ENCODE peak calls at places on chromosomes 6 and 20, in nine cellular contexts. One of them, this sample, is unnamed.

GRCh38 chr6:119323478-119323877 is 26.1 kb downstream of the MAN1A1 start:
- DNase-seq in transverse colon: no peak
- DNase-seq in astrocyte of the spinal cord: no peak
- DNase-seq in kidney: no peak
- DNase-seq in testis: no peak
- DNase-seq in PC-3: no peak
- DNase-seq in AG04450: no peak
- DNase-seq in HepG2: no peak
- DNase-seq in upper lobe of left lung: no peak
- DNase-seq in this sample: no peak

GRCh38 chr6:12190252-12190651 is 99.9 kb upstream of the EDN1 start:
- DNase-seq in AG04450: no peak
- DNase-seq in upper lobe of left lung: no peak
- DNase-seq in testis: no peak
- DNase-seq in astrocyte of the spinal cord: no peak
- DNase-seq in HepG2: no peak
- DNase-seq in kidney: no peak
- DNase-seq in transverse colon: no peak
- DNase-seq in PC-3: no peak
- DNase-seq in this sample: no peak

GRCh38 chr6:1771324-1771723 is 161.6 kb downstream of the FOXC1 start:
- DNase-seq in upper lobe of left lung: no peak
- DNase-seq in AG04450: no peak
- DNase-seq in PC-3: peak
- DNase-seq in kidney: no peak
- DNase-seq in testis: no peak
- DNase-seq in astrocyte of the spinal cord: no peak
- DNase-seq in HepG2: no peak
- DNase-seq in transverse colon: no peak
- DNase-seq in this sample: no peak

GRCh38 chr6:110341671-110342304 is 16.4 kb downstream of the METTL24 start:
- DNase-seq in upper lobe of left lung: no peak
- DNase-seq in astrocyte of the spinal cord: no peak
- DNase-seq in PC-3: peak
- DNase-seq in HepG2: peak
- DNase-seq in kidney: no peak
- DNase-seq in testis: peak
- DNase-seq in transverse colon: no peak
- DNase-seq in AG04450: no peak
- DNase-seq in this sample: no peak

GRCh38 chr6:3409699-3410384 is 47.0 kb downstream of the SLC22A23 start:
- DNase-seq in upper lobe of left lung: no peak
- DNase-seq in PC-3: no peak
- DNase-seq in testis: no peak
- DNase-seq in transverse colon: peak
- DNase-seq in astrocyte of the spinal cord: no peak
- DNase-seq in kidney: no peak
- DNase-seq in AG04450: no peak
- DNase-seq in HepG2: peak
- DNase-seq in this sample: no peak

GRCh38 chr6:33420493-33421343 is 853 bp downstream of the SYNGAP1 start:
- DNase-seq in transverse colon: no peak
- DNase-seq in kidney: no peak
- DNase-seq in upper lobe of left lung: no peak
- DNase-seq in astrocyte of the spinal cord: no peak
- DNase-seq in HepG2: no peak
- DNase-seq in testis: no peak
- DNase-seq in PC-3: no peak
- DNase-seq in AG04450: no peak
- DNase-seq in this sample: no peak

GRCh38 chr6:155313602-155314091 is 637 bp downstream of the TFB1M start:
- DNase-seq in testis: no peak
- DNase-seq in astrocyte of the spinal cord: peak
- DNase-seq in kidney: no peak
- DNase-seq in AG04450: no peak
- DNase-seq in transverse colon: no peak
- DNase-seq in PC-3: peak
- DNase-seq in upper lobe of left lung: no peak
- DNase-seq in HepG2: peak
- DNase-seq in this sample: no peak

GRCh38 chr20:8318999-8319614 is 187.0 kb downstream of the PLCB1 start:
- DNase-seq in kidney: no peak
- DNase-seq in AG04450: no peak
- DNase-seq in HepG2: no peak
- DNase-seq in PC-3: no peak
- DNase-seq in transverse colon: no peak
- DNase-seq in upper lobe of left lung: no peak
- DNase-seq in astrocyte of the spinal cord: no peak
- DNase-seq in testis: no peak
- DNase-seq in this sample: no peak

GRCh38 chr6:119442776-119443184 is 93.2 kb upstream of the MAN1A1 start:
- DNase-seq in AG04450: no peak
- DNase-seq in astrocyte of the spinal cord: no peak
- DNase-seq in HepG2: peak
- DNase-seq in PC-3: no peak
- DNase-seq in testis: peak
- DNase-seq in upper lobe of left lung: no peak
- DNase-seq in transverse colon: peak
- DNase-seq in kidney: no peak
- DNase-seq in this sample: no peak

GRCh38 chr20:47784599-47785320 is 521 bp downstream of the SULF2 start:
- DNase-seq in AG04450: no peak
- DNase-seq in testis: no peak
- DNase-seq in astrocyte of the spinal cord: peak
- DNase-seq in kidney: peak
- DNase-seq in transverse colon: peak
- DNase-seq in PC-3: peak
- DNase-seq in upper lobe of left lung: peak
- DNase-seq in HepG2: peak
- DNase-seq in this sample: no peak
- TF ChIP-seq CTCF in AG04450: peak
- TF ChIP-seq CTCF in testis: peak
- TF ChIP-seq CTCF in astrocyte of the spinal cord: no peak
- TF ChIP-seq CTCF in kidney: no peak
- TF ChIP-seq CTCF in transverse colon: peak
- TF ChIP-seq CTCF in PC-3: peak
- TF ChIP-seq CTCF in upper lobe of left lung: no peak
- TF ChIP-seq CTCF in HepG2: peak
- TF ChIP-seq CTCF in this sample: no peak

GRCh38 chr20:31517373-31517772 is 3.1 kb downstream of the HM13 start:
- DNase-seq in transverse colon: peak
- DNase-seq in AG04450: no peak
- DNase-seq in kidney: no peak
- DNase-seq in HepG2: peak
- DNase-seq in astrocyte of the spinal cord: peak
- DNase-seq in PC-3: peak
- DNase-seq in upper lobe of left lung: no peak
- DNase-seq in testis: peak
- DNase-seq in this sample: no peak
- H3K4me3 ChIP-seq in transverse colon: no peak
- H3K4me3 ChIP-seq in AG04450: no peak
- H3K4me3 ChIP-seq in kidney: no peak
- H3K4me3 ChIP-seq in HepG2: no peak
- H3K4me3 ChIP-seq in astrocyte of the spinal cord: no peak
- H3K4me3 ChIP-seq in PC-3: no peak
- H3K4me3 ChIP-seq in upper lobe of left lung: no peak
- H3K4me3 ChIP-seq in testis: no peak
- H3K4me3 ChIP-seq in this sample: no peak

GRCh38 chr20:10562929-10563328 is 110.9 kb downstream of the JAG1 start:
- DNase-seq in astrocyte of the spinal cord: no peak
- DNase-seq in AG04450: no peak
- DNase-seq in testis: no peak
- DNase-seq in HepG2: no peak
- DNase-seq in transverse colon: no peak
- DNase-seq in upper lobe of left lung: no peak
- DNase-seq in PC-3: no peak
- DNase-seq in kidney: no peak
- DNase-seq in this sample: no peak
- TF ChIP-seq CTCF in astrocyte of the spinal cord: no peak
- TF ChIP-seq CTCF in AG04450: no peak
- TF ChIP-seq CTCF in testis: no peak
- TF ChIP-seq CTCF in HepG2: no peak
- TF ChIP-seq CTCF in transverse colon: no peak
- TF ChIP-seq CTCF in upper lobe of left lung: no peak
- TF ChIP-seq CTCF in PC-3: no peak
- TF ChIP-seq CTCF in kidney: no peak
- TF ChIP-seq CTCF in this sample: no peak

GRCh38 chr20:63070771-63071540 is 64.2 kb upstream of the BHLHE23 start:
- DNase-seq in AG04450: no peak
- DNase-seq in astrocyte of the spinal cord: no peak
- DNase-seq in PC-3: no peak
- DNase-seq in testis: no peak
- DNase-seq in kidney: peak
- DNase-seq in upper lobe of left lung: no peak
- DNase-seq in HepG2: no peak
- DNase-seq in transverse colon: no peak
- DNase-seq in this sample: no peak

GRCh38 chr20:63067721-63068560 is 61.2 kb upstream of the BHLHE23 start:
- DNase-seq in upper lobe of left lung: no peak
- DNase-seq in transverse colon: no peak
- DNase-seq in testis: no peak
- DNase-seq in AG04450: no peak
- DNase-seq in kidney: peak
- DNase-seq in PC-3: no peak
- DNase-seq in astrocyte of the spinal cord: no peak
- DNase-seq in HepG2: no peak
- DNase-seq in this sample: no peak

GRCh38 chr20:63070301-63070625 is 63.5 kb upstream of the BHLHE23 start:
- DNase-seq in testis: no peak
- DNase-seq in kidney: peak
- DNase-seq in transverse colon: no peak
- DNase-seq in AG04450: no peak
- DNase-seq in PC-3: no peak
- DNase-seq in astrocyte of the spinal cord: no peak
- DNase-seq in HepG2: no peak
- DNase-seq in upper lobe of left lung: no peak
- DNase-seq in this sample: no peak

GRCh38 chr20:63067266-63067635 is 60.5 kb upstream of the BHLHE23 start:
- DNase-seq in testis: no peak
- DNase-seq in HepG2: no peak
- DNase-seq in AG04450: no peak
- DNase-seq in kidney: peak
- DNase-seq in transverse colon: no peak
- DNase-seq in upper lobe of left lung: no peak
- DNase-seq in astrocyte of the spinal cord: no peak
- DNase-seq in PC-3: no peak
- DNase-seq in this sample: no peak

GRCh38 chr20:63068711-63069367 is 62.1 kb upstream of the BHLHE23 start:
- DNase-seq in astrocyte of the spinal cord: no peak
- DNase-seq in PC-3: no peak
- DNase-seq in transverse colon: no peak
- DNase-seq in kidney: peak
- DNase-seq in testis: no peak
- DNase-seq in AG04450: no peak
- DNase-seq in upper lobe of left lung: no peak
- DNase-seq in HepG2: no peak
- DNase-seq in this sample: no peak
- H3K4me3 ChIP-seq in astrocyte of the spinal cord: no peak
- H3K4me3 ChIP-seq in PC-3: no peak
- H3K4me3 ChIP-seq in transverse colon: no peak
- H3K4me3 ChIP-seq in kidney: no peak
- H3K4me3 ChIP-seq in testis: no peak
- H3K4me3 ChIP-seq in AG04450: no peak
- H3K4me3 ChIP-seq in upper lobe of left lung: no peak
- H3K4me3 ChIP-seq in HepG2: no peak
- H3K4me3 ChIP-seq in this sample: no peak

GRCh38 chr20:32021091-32021490 is 10.9 kb downstream of the CCM2L start:
- DNase-seq in astrocyte of the spinal cord: no peak
- DNase-seq in HepG2: no peak
- DNase-seq in transverse colon: no peak
- DNase-seq in kidney: no peak
- DNase-seq in PC-3: no peak
- DNase-seq in testis: no peak
- DNase-seq in upper lobe of left lung: no peak
- DNase-seq in AG04450: no peak
- DNase-seq in this sample: no peak

GRCh38 chr20:32019563-32020463 is 9.6 kb downstream of the CCM2L start:
- DNase-seq in testis: no peak
- DNase-seq in PC-3: no peak
- DNase-seq in astrocyte of the spinal cord: no peak
- DNase-seq in kidney: no peak
- DNase-seq in AG04450: no peak
- DNase-seq in HepG2: no peak
- DNase-seq in transverse colon: no peak
- DNase-seq in upper lobe of left lung: no peak
- DNase-seq in this sample: no peak

GRCh38 chr20:32019156-32019510 is 8.9 kb downstream of the CCM2L start:
- DNase-seq in transverse colon: no peak
- DNase-seq in kidney: no peak
- DNase-seq in PC-3: no peak
- DNase-seq in astrocyte of the spinal cord: no peak
- DNase-seq in HepG2: no peak
- DNase-seq in upper lobe of left lung: peak
- DNase-seq in testis: no peak
- DNase-seq in AG04450: no peak
- DNase-seq in this sample: no peak

GRCh38 chr20:32018269-32019155 is 8.3 kb downstream of the CCM2L start:
- DNase-seq in transverse colon: peak
- DNase-seq in upper lobe of left lung: peak
- DNase-seq in PC-3: peak
- DNase-seq in AG04450: no peak
- DNase-seq in testis: peak
- DNase-seq in astrocyte of the spinal cord: no peak
- DNase-seq in HepG2: peak
- DNase-seq in kidney: peak
- DNase-seq in this sample: no peak

DNA sequence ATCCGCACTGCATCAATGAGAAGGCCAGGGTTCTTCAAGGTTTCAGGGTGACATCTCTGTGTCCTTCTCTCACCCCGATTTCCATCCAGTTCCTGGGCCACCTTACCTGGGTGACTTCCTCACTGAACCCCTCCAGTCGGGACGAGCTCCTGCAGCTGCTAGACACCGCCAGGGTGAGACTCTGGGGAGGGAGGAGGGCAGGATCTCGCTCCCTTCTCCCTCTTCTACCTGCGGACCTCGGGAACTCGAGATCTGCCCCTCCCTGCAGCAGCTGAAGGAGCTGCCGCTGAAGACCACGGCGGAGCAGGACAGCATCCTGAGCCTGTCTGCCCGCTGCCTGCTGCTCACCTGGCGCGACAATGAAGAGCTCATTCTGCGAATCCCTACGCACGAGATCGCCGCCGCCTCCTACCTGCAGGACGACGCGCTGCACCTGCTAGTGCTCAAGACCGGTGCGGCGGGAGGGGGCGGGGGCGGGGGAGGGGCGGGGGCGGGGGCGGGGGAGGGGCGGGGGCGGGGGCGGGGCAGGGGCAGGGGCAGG is 7.5 kb downstream of the CCM2L start:
- DNase-seq in PC-3: peak
- DNase-seq in upper lobe of left lung: peak
- DNase-seq in kidney: peak
- DNase-seq in astrocyte of the spinal cord: no peak
- DNase-seq in transverse colon: peak
- DNase-seq in HepG2: peak
- DNase-seq in AG04450: no peak
- DNase-seq in testis: no peak
- DNase-seq in this sample: no peak
- TF ChIP-seq CTCF in PC-3: no peak
- TF ChIP-seq CTCF in upper lobe of left lung: peak
- TF ChIP-seq CTCF in kidney: peak
- TF ChIP-seq CTCF in astrocyte of the spinal cord: no peak
- TF ChIP-seq CTCF in transverse colon: peak
- TF ChIP-seq CTCF in HepG2: peak
- TF ChIP-seq CTCF in AG04450: no peak
- TF ChIP-seq CTCF in testis: no peak
- TF ChIP-seq CTCF in this sample: no peak

GRCh38 chr20:38472513-38473352 is at the start of gene RALGAPB:
- DNase-seq in transverse colon: peak
- DNase-seq in astrocyte of the spinal cord: peak
- DNase-seq in upper lobe of left lung: peak
- DNase-seq in testis: peak
- DNase-seq in PC-3: peak
- DNase-seq in AG04450: peak
- DNase-seq in HepG2: peak
- DNase-seq in kidney: peak
- DNase-seq in this sample: peak
- H3K4me3 ChIP-seq in transverse colon: peak
- H3K4me3 ChIP-seq in astrocyte of the spinal cord: peak
- H3K4me3 ChIP-seq in upper lobe of left lung: peak
- H3K4me3 ChIP-seq in testis: peak
- H3K4me3 ChIP-seq in PC-3: peak
- H3K4me3 ChIP-seq in AG04450: peak
- H3K4me3 ChIP-seq in HepG2: peak
- H3K4me3 ChIP-seq in kidney: peak
- H3K4me3 ChIP-seq in this sample: peak

This sample was measured in BJ.